ENCODE peak calls at places on chromosomes 16 and 17, in eight cellular contexts. One of them, this sample, is unnamed.

GRCh38 chr17:64707077-64707591 is 45.0 kb upstream of the SMURF2 start:
- DNase-seq in Peyer's patch: peak; percentile 95
- DNase-seq in HCT116: peak; percentile 100
- DNase-seq in cardiac fibroblast: peak; percentile 97
- DNase-seq in OCI-LY7: no peak
- DNase-seq in fibroblast of villous mesenchyme: peak; percentile 99
- DNase-seq in right lobe of liver: peak; percentile 84
- DNase-seq in heart left ventricle: peak; percentile 93
- DNase-seq in this sample: peak; percentile 94

GRCh38 chr16:3902731-3903130 is 22.2 kb upstream of the CREBBP start:
- DNase-seq in HCT116: no peak
- DNase-seq in cardiac fibroblast: no peak
- DNase-seq in Peyer's patch: no peak
- DNase-seq in right lobe of liver: no peak
- DNase-seq in OCI-LY7: no peak
- DNase-seq in heart left ventricle: no peak
- DNase-seq in fibroblast of villous mesenchyme: no peak
- DNase-seq in this sample: peak; percentile 33

GRCh38 chr16:78473031-78473699 is 373.7 kb downstream of the WWOX start:
- DNase-seq in cardiac fibroblast: no peak
- DNase-seq in heart left ventricle: no peak
- DNase-seq in OCI-LY7: no peak
- DNase-seq in right lobe of liver: no peak
- DNase-seq in fibroblast of villous mesenchyme: no peak
- DNase-seq in Peyer's patch: no peak
- DNase-seq in HCT116: no peak
- DNase-seq in this sample: no peak

GRCh38 chr16:11494029-11494428 is 92.7 kb downstream of the LITAF start:
- DNase-seq in HCT116: no peak
- DNase-seq in OCI-LY7: no peak
- DNase-seq in Peyer's patch: no peak
- DNase-seq in right lobe of liver: no peak
- DNase-seq in cardiac fibroblast: no peak
- DNase-seq in fibroblast of villous mesenchyme: no peak
- DNase-seq in heart left ventricle: no peak
- DNase-seq in this sample: peak; percentile 41

GRCh38 chr16:87446479-87446878 is 46.3 kb downstream of the ZCCHC14 start:
- DNase-seq in Peyer's patch: no peak
- DNase-seq in HCT116: no peak
- DNase-seq in right lobe of liver: no peak
- DNase-seq in OCI-LY7: no peak
- DNase-seq in cardiac fibroblast: no peak
- DNase-seq in heart left ventricle: no peak
- DNase-seq in fibroblast of villous mesenchyme: no peak
- DNase-seq in this sample: no peak

GRCh38 chr17:70105154-70105553 is 30.1 kb downstream of the KCNJ16 start:
- DNase-seq in HCT116: no peak
- DNase-seq in fibroblast of villous mesenchyme: no peak
- DNase-seq in cardiac fibroblast: no peak
- DNase-seq in OCI-LY7: no peak
- DNase-seq in Peyer's patch: no peak
- DNase-seq in heart left ventricle: no peak
- DNase-seq in right lobe of liver: no peak
- DNase-seq in this sample: no peak

GRCh38 chr16:11635127-11635652 is 33.1 kb upstream of the SNN start:
- DNase-seq in Peyer's patch: peak; percentile 74
- DNase-seq in cardiac fibroblast: no peak
- DNase-seq in OCI-LY7: no peak
- DNase-seq in fibroblast of villous mesenchyme: no peak
- DNase-seq in heart left ventricle: peak; percentile 9
- DNase-seq in right lobe of liver: no peak
- DNase-seq in HCT116: no peak
- DNase-seq in this sample: no peak

GRCh38 chr17:19372866-19373505 is 5.3 kb upstream of the MAPK7 start:
- DNase-seq in HCT116: no peak
- DNase-seq in heart left ventricle: no peak
- DNase-seq in fibroblast of villous mesenchyme: no peak
- DNase-seq in right lobe of liver: no peak
- DNase-seq in Peyer's patch: peak; percentile 37
- DNase-seq in cardiac fibroblast: no peak
- DNase-seq in OCI-LY7: no peak
- DNase-seq in this sample: peak; percentile 60

GRCh38 chr16:19289805-19290490 is 4.4 kb downstream of the CLEC19A start:
- DNase-seq in Peyer's patch: no peak
- DNase-seq in OCI-LY7: no peak
- DNase-seq in HCT116: no peak
- DNase-seq in fibroblast of villous mesenchyme: no peak
- DNase-seq in cardiac fibroblast: no peak
- DNase-seq in heart left ventricle: no peak
- DNase-seq in right lobe of liver: no peak
- DNase-seq in this sample: no peak

GRCh38 chr16:89200850-89201466 is 621 bp upstream of the SLC22A31 start:
- DNase-seq in cardiac fibroblast: no peak
- DNase-seq in HCT116: no peak
- DNase-seq in heart left ventricle: peak; percentile 16
- DNase-seq in Peyer's patch: no peak
- DNase-seq in fibroblast of villous mesenchyme: no peak
- DNase-seq in OCI-LY7: no peak
- DNase-seq in right lobe of liver: no peak
- DNase-seq in this sample: peak; percentile 82

GRCh38 chr17:10114931-10115535 is 83.4 kb downstream of the GAS7 start:
- DNase-seq in heart left ventricle: peak; percentile 95
- DNase-seq in cardiac fibroblast: peak; percentile 98
- DNase-seq in fibroblast of villous mesenchyme: peak; percentile 99
- DNase-seq in right lobe of liver: peak; percentile 85
- DNase-seq in HCT116: no peak
- DNase-seq in OCI-LY7: peak; percentile 4
- DNase-seq in Peyer's patch: peak; percentile 91
- DNase-seq in this sample: no peak

GRCh38 chr16:565420-566330 is 1.1 kb upstream of the NHLRC4 start:
- DNase-seq in OCI-LY7: no peak
- DNase-seq in cardiac fibroblast: peak; percentile 62
- DNase-seq in HCT116: no peak
- DNase-seq in fibroblast of villous mesenchyme: no peak
- DNase-seq in right lobe of liver: no peak
- DNase-seq in Peyer's patch: no peak
- DNase-seq in heart left ventricle: no peak
- DNase-seq in this sample: no peak

GRCh38 chr16:84239910-84240309 is at the start of gene KCNG4:
- DNase-seq in heart left ventricle: no peak
- DNase-seq in right lobe of liver: no peak
- DNase-seq in OCI-LY7: no peak
- DNase-seq in Peyer's patch: no peak
- DNase-seq in cardiac fibroblast: no peak
- DNase-seq in fibroblast of villous mesenchyme: no peak
- DNase-seq in HCT116: no peak
- DNase-seq in this sample: no peak

GRCh38 chr16:20901068-20901440 is 483 bp downstream of the LYRM1 start:
- DNase-seq in cardiac fibroblast: no peak
- DNase-seq in Peyer's patch: no peak
- DNase-seq in heart left ventricle: no peak
- DNase-seq in right lobe of liver: no peak
- DNase-seq in fibroblast of villous mesenchyme: peak; percentile 28
- DNase-seq in OCI-LY7: no peak
- DNase-seq in HCT116: no peak
- DNase-seq in this sample: no peak

GRCh38 chr16:20897897-20898296 is 2.3 kb downstream of the DCUN1D3 start:
- DNase-seq in heart left ventricle: no peak
- DNase-seq in fibroblast of villous mesenchyme: peak; percentile 29
- DNase-seq in cardiac fibroblast: no peak
- DNase-seq in right lobe of liver: no peak
- DNase-seq in HCT116: no peak
- DNase-seq in OCI-LY7: no peak
- DNase-seq in Peyer's patch: no peak
- DNase-seq in this sample: no peak

GRCh38 chr16:20898938-20899502 is 1.1 kb downstream of the DCUN1D3 start:
- DNase-seq in heart left ventricle: no peak
- DNase-seq in Peyer's patch: no peak
- DNase-seq in OCI-LY7: no peak
- DNase-seq in right lobe of liver: no peak
- DNase-seq in fibroblast of villous mesenchyme: peak; percentile 62
- DNase-seq in cardiac fibroblast: peak; percentile 84
- DNase-seq in HCT116: no peak
- DNase-seq in this sample: no peak

GRCh38 chr16:20900299-20901067 is at the start of the genes DCUN1D3 and LYRM1:
- DNase-seq in fibroblast of villous mesenchyme: peak; percentile 100
- DNase-seq in HCT116: peak; percentile 98
- DNase-seq in Peyer's patch: peak; percentile 97
- DNase-seq in right lobe of liver: peak; percentile 97
- DNase-seq in cardiac fibroblast: peak; percentile 100
- DNase-seq in OCI-LY7: peak; percentile 95
- DNase-seq in heart left ventricle: peak; percentile 98
- DNase-seq in this sample: peak; percentile 97

GRCh38 chr16:20899503-20900298 is 457 bp downstream of the DCUN1D3 start:
- DNase-seq in Peyer's patch: no peak
- DNase-seq in right lobe of liver: peak; percentile 76
- DNase-seq in cardiac fibroblast: no peak
- DNase-seq in HCT116: no peak
- DNase-seq in OCI-LY7: peak; percentile 9
- DNase-seq in heart left ventricle: no peak
- DNase-seq in fibroblast of villous mesenchyme: no peak
- DNase-seq in this sample: no peak
- TF ChIP-seq CTCF in Peyer's patch: no peak
- TF ChIP-seq CTCF in right lobe of liver: no peak
- TF ChIP-seq CTCF in cardiac fibroblast: no peak
- TF ChIP-seq CTCF in HCT116: no peak
- TF ChIP-seq CTCF in OCI-LY7: no peak
- TF ChIP-seq CTCF in heart left ventricle: no peak
- TF ChIP-seq CTCF in fibroblast of villous mesenchyme: no peak
- TF ChIP-seq CTCF in this sample: peak; percentile 19

DNA sequence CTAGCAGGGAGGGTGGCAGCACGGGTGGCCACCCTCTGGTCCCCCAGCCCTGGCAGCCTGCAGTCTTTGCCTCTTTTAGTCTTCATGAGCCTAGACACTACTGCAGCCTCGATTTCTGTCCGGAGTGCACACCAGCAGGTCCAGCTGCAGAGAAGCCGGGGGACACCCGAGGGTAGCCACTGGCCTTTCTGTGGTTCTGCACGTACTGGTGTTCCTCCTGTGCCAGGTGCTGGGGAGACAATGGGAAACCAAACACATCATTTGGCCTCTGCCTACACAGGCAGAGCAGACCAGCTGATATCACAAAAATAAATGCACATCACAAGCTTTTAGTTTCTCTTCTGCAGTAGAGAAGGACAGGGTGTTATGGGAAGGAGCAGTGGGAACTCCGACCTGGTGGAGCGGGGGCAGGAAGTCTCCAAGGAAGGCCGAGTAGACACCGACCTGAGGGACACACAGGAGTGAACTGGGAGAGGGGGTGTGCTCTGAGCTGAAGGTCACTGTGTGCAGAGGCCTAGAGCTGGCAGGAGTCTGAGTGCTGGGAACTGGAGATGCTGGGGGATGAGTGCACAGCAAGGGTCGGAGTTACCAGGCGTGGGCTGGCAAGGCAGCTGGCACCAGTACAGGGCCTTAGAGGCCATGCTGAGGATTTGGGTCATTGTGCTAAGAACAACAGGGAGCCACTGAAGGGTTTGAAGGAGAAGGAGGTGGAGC is 23.1 kb downstream of the GPT2 start:
- DNase-seq in heart left ventricle: no peak
- DNase-seq in fibroblast of villous mesenchyme: no peak
- DNase-seq in Peyer's patch: no peak
- DNase-seq in cardiac fibroblast: no peak
- DNase-seq in OCI-LY7: no peak
- DNase-seq in HCT116: no peak
- DNase-seq in right lobe of liver: no peak
- DNase-seq in this sample: no peak
- TF ChIP-seq CTCF in heart left ventricle: no peak
- TF ChIP-seq CTCF in fibroblast of villous mesenchyme: no peak
- TF ChIP-seq CTCF in Peyer's patch: no peak
- TF ChIP-seq CTCF in cardiac fibroblast: no peak
- TF ChIP-seq CTCF in OCI-LY7: no peak
- TF ChIP-seq CTCF in HCT116: no peak
- TF ChIP-seq CTCF in right lobe of liver: no peak
- TF ChIP-seq CTCF in this sample: no peak

GRCh38 chr17:14690704-14691103 is 389.8 kb downstream of the HS3ST3B1 start:
- DNase-seq in fibroblast of villous mesenchyme: no peak
- DNase-seq in heart left ventricle: no peak
- DNase-seq in right lobe of liver: no peak
- DNase-seq in OCI-LY7: no peak
- DNase-seq in HCT116: no peak
- DNase-seq in Peyer's patch: no peak
- DNase-seq in cardiac fibroblast: no peak
- DNase-seq in this sample: no peak

GRCh38 chr17:14693382-14693781 is 392.5 kb downstream of the HS3ST3B1 start:
- DNase-seq in Peyer's patch: no peak
- DNase-seq in heart left ventricle: no peak
- DNase-seq in cardiac fibroblast: no peak
- DNase-seq in fibroblast of villous mesenchyme: no peak
- DNase-seq in OCI-LY7: no peak
- DNase-seq in right lobe of liver: no peak
- DNase-seq in HCT116: no peak
- DNase-seq in this sample: no peak

GRCh38 chr17:14688134-14688533 is 387.3 kb downstream of the HS3ST3B1 start:
- DNase-seq in HCT116: no peak
- DNase-seq in fibroblast of villous mesenchyme: no peak
- DNase-seq in cardiac fibroblast: no peak
- DNase-seq in right lobe of liver: no peak
- DNase-seq in heart left ventricle: no peak
- DNase-seq in Peyer's patch: no peak
- DNase-seq in OCI-LY7: peak; percentile 53
- DNase-seq in this sample: no peak
- TF ChIP-seq CTCF in HCT116: no peak
- TF ChIP-seq CTCF in fibroblast of villous mesenchyme: peak; percentile 13
- TF ChIP-seq CTCF in cardiac fibroblast: peak; percentile 17
- TF ChIP-seq CTCF in right lobe of liver: no peak
- TF ChIP-seq CTCF in heart left ventricle: no peak
- TF ChIP-seq CTCF in Peyer's patch: no peak
- TF ChIP-seq CTCF in OCI-LY7: peak; percentile 73
- TF ChIP-seq CTCF in this sample: peak; percentile 35

DNA sequence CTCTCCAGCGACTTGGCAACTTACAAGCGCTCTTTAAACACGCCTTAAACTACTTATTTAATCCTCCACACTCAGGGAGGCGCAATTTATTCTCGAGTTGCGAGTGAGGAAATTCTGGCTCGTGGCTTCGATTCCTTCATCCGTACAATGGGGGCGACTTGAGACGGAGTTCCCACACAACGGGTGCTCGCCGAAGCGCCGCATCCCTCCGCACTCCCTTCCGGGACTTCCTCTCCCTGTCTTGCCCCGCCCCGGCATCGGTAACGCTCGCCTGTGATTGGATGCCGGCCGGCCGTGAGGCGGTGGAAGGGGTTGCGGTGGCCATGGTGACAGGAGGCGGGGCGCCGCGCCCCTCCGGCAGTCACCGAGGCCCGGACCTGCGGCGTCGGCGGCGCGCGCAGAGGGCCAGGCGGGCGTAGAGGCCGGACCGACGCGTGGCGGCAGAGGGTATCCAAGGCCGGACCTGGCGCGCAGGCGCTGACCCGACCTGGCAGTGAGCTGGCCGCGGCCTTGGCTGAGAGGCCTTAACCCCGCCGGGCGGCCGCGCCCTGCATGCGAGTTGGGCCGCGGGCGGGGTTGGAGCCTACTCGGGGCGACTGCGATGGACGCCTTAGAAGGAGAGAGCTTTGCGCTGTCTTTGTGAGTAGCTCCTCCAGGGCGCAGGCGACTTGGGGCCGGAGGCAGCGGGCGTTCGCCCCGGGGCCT is at the start of gene ARL2BP:
- DNase-seq in HCT116: peak; percentile 94
- DNase-seq in heart left ventricle: peak; percentile 99
- DNase-seq in Peyer's patch: peak; percentile 99
- DNase-seq in cardiac fibroblast: peak; percentile 99
- DNase-seq in OCI-LY7: peak; percentile 95
- DNase-seq in fibroblast of villous mesenchyme: peak; percentile 98
- DNase-seq in right lobe of liver: peak; percentile 99
- DNase-seq in this sample: peak; percentile 100
- TF ChIP-seq CTCF in HCT116: no peak
- TF ChIP-seq CTCF in heart left ventricle: peak; percentile 11
- TF ChIP-seq CTCF in Peyer's patch: no peak
- TF ChIP-seq CTCF in cardiac fibroblast: no peak
- TF ChIP-seq CTCF in OCI-LY7: peak; percentile 59
- TF ChIP-seq CTCF in fibroblast of villous mesenchyme: no peak
- TF ChIP-seq CTCF in right lobe of liver: peak; percentile 7
- TF ChIP-seq CTCF in this sample: peak; percentile 60

This sample was measured in chondrocyte.